ENCODE peak calls at places on chromosome 2, in five cellular contexts. N is HCT116, P is psoas muscle, G is aorta, Z is uterus. L is an unnamed sample. For H3K4me1, the result is how much of the 10 kb centered on the place peaks cover.

GRCh38 chr2:219560037-219560892 is 11.1 kb downstream of the OBSL1 start:
- DNase-seq in G (peak), N (no peak), Z (no peak), P (peak), L (no peak)

GRCh38 chr2:132581917-132582316 is 88.1 kb downstream of the LYPD1 start:
- DNase-seq in P (no peak), N (no peak), Z (no peak), G (no peak), L (peak)

GRCh38 chr2:163441603-163442002 is 294.2 kb downstream of the FIGN start:
- DNase-seq in G (no peak), P (no peak), Z (no peak), N (no peak), L (no peak)

GRCh38 chr2:171855401-171855800 is 38.6 kb downstream of the SLC25A12 start:
- DNase-seq in N (no peak), G (no peak), P (no peak), Z (no peak), L (no peak)

GRCh38 chr2:74149249-74149530 is 1.5 kb upstream of the BOLA3 start:
- DNase-seq in G (no peak), Z (no peak), P (no peak), N (no peak), L (no peak)

GRCh38 chr2:205568620-205569019 is 113.7 kb upstream of the NRP2 start:
- DNase-seq in Z (no peak), P (no peak), G (no peak), N (no peak), L (no peak)

GRCh38 chr2:68253211-68254068 is 1.1 kb upstream of the PPP3R1 start:
- DNase-seq in P (no peak), Z (no peak), N (no peak), G (no peak), L (peak)

GRCh38 chr2:67991456-67991855 is 71.3 kb downstream of the C1D start:
- DNase-seq in N (no peak), P (no peak), Z (no peak), G (no peak), L (no peak)

GRCh38 chr2:121147766-121148165 is 137.2 kb downstream of the TFCP2L1 start:
- DNase-seq in Z (no peak), N (no peak), G (no peak), P (no peak), L (no peak)

GRCh38 chr2:135698838-135699237 is 42.8 kb upstream of the UBXN4 start:
- DNase-seq in Z (no peak), N (no peak), G (no peak), P (no peak), L (no peak)

GRCh38 chr2:183250061-183250460 is 125.8 kb downstream of the NUP35 start:
- DNase-seq in P (no peak), N (no peak), Z (no peak), G (no peak), L (no peak)

GRCh38 chr2:202194418-202194817 is 44.0 kb downstream of the SUMO1 start:
- DNase-seq in G (no peak), P (no peak), N (no peak), Z (no peak), L (no peak)

GRCh38 chr2:153886833-153887232 is 15.1 kb downstream of the GALNT13 start:
- DNase-seq in P (no peak), Z (no peak), N (no peak), G (no peak), L (no peak)

DNA sequence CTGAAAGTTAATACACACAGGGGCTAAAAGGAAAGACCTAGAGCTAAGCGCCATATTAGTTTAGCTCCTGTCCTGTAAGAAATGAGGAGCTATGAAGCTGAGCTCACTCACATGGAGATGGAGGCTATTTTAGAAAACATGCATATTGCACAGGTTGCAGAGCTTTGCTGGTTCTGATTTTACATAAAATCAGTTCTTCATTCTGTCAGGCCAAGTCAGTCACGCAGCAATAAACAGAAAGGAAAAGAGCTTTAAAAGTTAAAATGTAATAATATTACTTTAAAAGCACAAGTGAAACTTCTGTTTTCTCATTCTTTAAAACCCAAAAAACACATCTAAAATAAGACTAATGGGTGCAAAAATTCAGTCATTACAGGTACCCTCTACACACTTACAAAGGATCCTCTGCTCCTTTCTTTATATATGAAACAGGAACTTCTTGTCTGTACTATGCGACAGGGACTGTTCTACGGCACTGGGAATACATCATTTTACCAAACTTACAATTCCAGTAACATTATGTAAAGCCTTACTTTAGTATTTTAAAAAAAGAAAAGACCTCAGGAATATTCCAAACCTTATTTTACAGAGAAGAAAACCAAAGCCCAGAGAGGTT is 113.8 kb downstream of the THADA start:
- DNase-seq in P (no peak), G (no peak), Z (no peak), N (no peak), L (no peak)
- H3K4me1 ChIP-seq in P (under half), G (under half), Z (under half), N (under half), L (under half)

GRCh38 chr2:177165731-177166711 is 46.6 kb upstream of the HNRNPA3 start:
- DNase-seq in Z (no peak), P (no peak), G (no peak), N (no peak), L (peak)
- H3K4me3 ChIP-seq in Z (peak), P (peak), G (no peak), N (peak), L (peak)

GRCh38 chr2:17646096-17646554 is 105.6 kb downstream of the VSNL1 start:
- DNase-seq in N (peak), Z (peak), G (no peak), P (no peak), L (peak)

GRCh38 chr2:17648571-17648970 is 105.0 kb downstream of the SMC6 start:
- DNase-seq in P (no peak), G (no peak), Z (no peak), N (no peak), L (no peak)

GRCh38 chr2:17644997-17645715 is 104.7 kb downstream of the VSNL1 start:
- DNase-seq in N (no peak), G (no peak), P (no peak), Z (no peak), L (no peak)

GRCh38 chr2:17649026-17649425 is 104.6 kb downstream of the SMC6 start:
- DNase-seq in N (no peak), Z (no peak), P (no peak), G (no peak), L (no peak)

DNA sequence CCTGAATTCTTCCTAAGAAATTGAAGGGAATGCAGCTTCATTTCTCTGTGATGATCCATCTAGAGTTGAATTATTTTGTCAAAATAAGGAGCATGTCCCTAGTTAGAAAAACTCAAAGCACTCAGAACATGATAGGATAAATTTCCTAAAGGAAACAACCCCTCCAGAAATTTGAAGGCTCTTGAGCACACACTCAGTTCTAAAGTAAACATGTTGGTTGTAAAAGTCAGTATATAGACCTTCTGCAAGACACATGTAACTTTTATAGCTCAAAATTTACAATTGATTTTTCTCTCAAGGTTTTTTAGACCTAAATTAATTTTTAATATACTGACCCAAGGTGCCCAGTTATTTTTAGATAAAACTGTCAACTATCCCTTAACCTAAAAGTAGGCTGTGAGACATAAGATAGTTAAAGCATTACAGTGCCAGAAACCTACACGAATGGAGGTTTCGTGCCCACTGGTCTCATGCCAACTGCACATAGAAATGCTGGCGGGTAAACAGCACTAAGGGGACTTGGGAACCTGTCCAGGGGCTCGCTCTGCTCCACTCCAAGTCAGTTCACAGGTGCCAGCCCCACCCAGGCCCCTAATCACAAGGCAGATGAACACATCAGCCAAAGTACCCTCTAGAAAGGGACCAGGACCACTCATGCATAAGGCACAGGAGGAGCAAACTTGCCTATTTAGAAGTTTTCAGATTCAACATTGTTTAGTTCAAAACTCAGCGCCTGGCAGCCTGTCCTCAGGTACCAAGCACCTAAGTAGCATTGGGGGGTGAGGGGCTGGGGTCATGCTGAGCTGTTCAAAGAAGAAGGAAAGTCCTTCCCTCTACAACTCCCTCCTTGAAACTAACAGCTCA is 106.5 kb downstream of the SMC6 start:
- DNase-seq in P (no peak), G (no peak), Z (no peak), N (no peak), L (no peak)
- H3K4me1 ChIP-seq in P (under half), G (under half), Z (under half), N (under half), L (under half)

GRCh38 chr2:55862269-55862668 is 61.3 kb downstream of the EFEMP1 start:
- DNase-seq in P (peak), G (peak), N (no peak), Z (peak), L (no peak)

GRCh38 chr2:55864351-55865084 is 59.1 kb downstream of the EFEMP1 start:
- DNase-seq in N (no peak), Z (no peak), P (no peak), G (no peak), L (no peak)

GRCh38 chr2:55861733-55862132 is 61.8 kb downstream of the EFEMP1 start:
- DNase-seq in G (no peak), N (no peak), P (no peak), Z (no peak), L (no peak)

GRCh38 chr2:55865095-55865835 is 58.3 kb downstream of the EFEMP1 start:
- DNase-seq in Z (no peak), G (no peak), P (no peak), N (no peak), L (no peak)

GRCh38 chr2:55862673-55863390 is 60.8 kb downstream of the EFEMP1 start:
- DNase-seq in G (no peak), N (no peak), Z (peak), P (no peak), L (no peak)
- H3K4me3 ChIP-seq in G (no peak), N (no peak), Z (no peak), P (no peak), L (no peak)

DNA sequence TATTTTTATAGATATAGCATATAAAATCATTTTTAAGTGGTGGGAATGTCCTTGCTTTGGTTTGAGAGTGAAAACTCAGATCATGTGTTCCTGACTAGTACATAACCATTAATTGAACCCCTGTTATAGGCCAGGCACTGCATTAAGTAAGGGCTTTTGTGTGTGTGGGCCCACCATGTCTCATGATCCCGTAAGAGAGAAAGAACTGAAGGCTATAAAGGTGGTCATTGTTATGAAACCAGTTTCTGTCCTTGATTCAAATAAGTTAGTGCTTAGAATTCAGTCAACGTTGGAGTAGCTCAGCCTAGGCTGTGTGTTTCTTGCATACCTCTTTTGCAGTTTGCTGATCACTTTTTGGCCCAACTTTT is 91.5 kb downstream of the LIMS1 start:
- DNase-seq in N (no peak), Z (no peak), P (no peak), G (no peak), L (no peak)
- H3K4me1 ChIP-seq in N (under half), Z (under half), P (under half), G (under half), L (under half)

GRCh38 chr2:44981714-44982108 is 27.5 kb downstream of the SIX2 start:
- DNase-seq in N (peak), P (peak), Z (peak), G (peak), L (peak)

GRCh38 chr2:44983836-44984604 is 25.2 kb downstream of the SIX2 start:
- DNase-seq in P (no peak), N (no peak), G (no peak), Z (no peak), L (no peak)

GRCh38 chr2:44979581-44979980 is 29.7 kb downstream of the SIX2 start:
- DNase-seq in Z (no peak), P (no peak), N (no peak), G (no peak), L (no peak)

GRCh38 chr2:44975571-44976450 is 33.4 kb downstream of the SIX2 start:
- DNase-seq in N (no peak), G (no peak), P (no peak), Z (no peak), L (no peak)

GRCh38 chr2:44980786-44981713 is 28.2 kb downstream of the SIX2 start:
- DNase-seq in Z (no peak), G (no peak), N (no peak), P (no peak), L (no peak)
- H3K4me3 ChIP-seq in Z (no peak), G (no peak), N (no peak), P (no peak), L (no peak)

DNA sequence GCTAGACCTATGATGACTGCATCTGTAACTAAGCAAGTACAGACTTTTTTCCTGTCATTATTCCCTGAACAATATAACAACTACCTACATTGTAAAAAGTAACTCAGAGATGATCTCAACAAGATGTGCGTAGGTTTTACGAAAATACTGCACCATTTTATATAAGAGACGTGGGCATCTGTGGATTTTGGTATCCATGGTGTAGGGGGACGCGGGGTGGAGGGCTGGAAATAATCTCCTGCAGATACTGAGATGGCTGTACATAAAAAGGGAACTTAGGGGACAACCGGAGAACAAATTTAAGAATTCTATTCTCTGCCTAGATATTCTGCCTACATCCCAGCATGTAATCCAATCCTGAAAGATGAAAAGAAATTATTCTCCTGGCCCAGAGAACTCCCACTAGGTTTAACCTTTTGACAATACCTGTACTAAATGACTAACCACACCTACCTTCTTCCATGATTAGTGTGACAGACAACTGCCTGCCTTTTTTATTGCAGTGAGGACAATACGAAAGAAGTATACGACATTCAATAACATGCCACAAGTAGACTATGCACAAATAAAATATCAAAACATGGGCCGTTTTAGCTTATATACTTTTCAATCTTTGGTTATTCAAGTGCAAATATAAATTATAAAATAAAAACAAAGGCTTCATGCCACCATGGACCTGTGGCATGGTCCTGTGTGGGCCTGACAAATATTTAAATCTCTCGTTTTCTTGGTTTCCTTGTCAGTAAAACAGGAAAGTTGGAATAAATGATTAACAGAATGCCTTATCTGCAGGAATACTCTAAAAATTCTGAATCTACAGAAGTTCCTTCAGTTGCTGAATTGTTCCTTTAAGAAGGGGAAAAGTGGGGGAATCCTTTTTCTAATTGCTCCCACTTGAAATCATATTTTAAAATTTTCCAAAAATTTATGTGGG is 46.3 kb downstream of the RTN4 start:
- DNase-seq in N (no peak), G (no peak), Z (no peak), P (no peak), L (peak)
- H3K4me1 ChIP-seq in N (under half), G (under half), Z (under half), P (half or more), L (under half)

DNA sequence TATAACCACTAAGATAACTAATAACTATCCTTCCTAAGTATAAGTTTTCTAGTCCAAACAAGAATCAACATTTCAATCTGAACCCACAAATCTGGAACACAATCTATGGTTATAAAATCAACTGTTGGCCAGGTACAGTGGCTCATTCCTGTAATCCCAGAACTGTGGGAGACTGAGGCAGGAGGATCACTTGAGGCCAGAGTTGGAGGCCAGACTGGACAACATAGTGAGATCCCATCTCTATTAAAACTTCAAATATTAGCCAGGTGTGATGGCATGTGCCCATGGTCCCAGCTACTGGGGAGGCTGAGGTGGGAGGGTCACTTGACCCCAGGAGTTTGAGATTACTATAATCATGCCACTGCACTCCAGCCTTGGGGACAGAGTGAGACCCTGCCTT is 11.2 kb downstream of the MRPS5 start:
- DNase-seq in Z (no peak), G (no peak), P (no peak), N (no peak), L (no peak)
- H3K4me3 ChIP-seq in Z (no peak), G (no peak), P (no peak), N (no peak), L (no peak)

DNA sequence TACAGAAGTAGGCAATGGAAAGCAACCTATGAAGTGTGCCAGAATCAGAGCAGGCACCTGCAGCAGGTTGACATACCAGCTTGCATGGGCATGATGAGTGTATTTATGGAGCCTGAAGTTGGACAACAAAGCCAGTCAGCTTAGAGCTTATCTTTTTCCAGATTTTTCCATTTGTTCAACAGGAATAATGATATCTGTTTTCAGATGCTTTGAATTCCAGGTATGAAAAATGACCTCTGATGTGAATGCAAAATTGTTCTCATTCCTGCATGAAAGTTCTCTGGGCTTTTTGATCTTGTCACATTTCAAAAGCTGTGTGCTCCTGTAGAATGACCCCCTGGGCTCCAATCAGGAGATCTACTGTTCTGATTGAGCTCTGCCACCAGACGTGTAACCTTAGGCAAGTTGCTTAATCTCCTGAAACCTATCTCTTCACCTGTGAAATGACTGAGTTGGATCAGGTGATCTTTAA is 38.2 kb upstream of the VIT start:
- DNase-seq in N (no peak), G (no peak), Z (no peak), P (no peak), L (no peak)
- H3K4me1 ChIP-seq in N (under half), G (under half), Z (under half), P (under half), L (under half)

L was measured in small intestine.